ENCODE peak calls at places on chromosomes 16 and 17, in six cellular contexts. One of them, this sample, is unnamed.

GRCh38 chr16:81451753-81452680 is 7.4 kb downstream of the CMIP start:
- DNase-seq in right lobe of liver: no peak
- DNase-seq in cardiac muscle cell: no peak
- DNase-seq in breast epithelium: no peak
- DNase-seq in mucosa of descending colon: peak; percentile 72
- DNase-seq in fibroblast of lung: no peak
- DNase-seq in this sample: no peak

GRCh38 chr17:11742891-11743290 is 144.6 kb downstream of the DNAH9 start:
- DNase-seq in right lobe of liver: no peak
- DNase-seq in cardiac muscle cell: peak; percentile 45
- DNase-seq in breast epithelium: no peak
- DNase-seq in mucosa of descending colon: no peak
- DNase-seq in fibroblast of lung: no peak
- DNase-seq in this sample: no peak

GRCh38 chr17:4539576-4540223 is 15.5 kb downstream of the MYBBP1A start:
- DNase-seq in right lobe of liver: no peak
- DNase-seq in cardiac muscle cell: no peak
- DNase-seq in breast epithelium: no peak
- DNase-seq in mucosa of descending colon: no peak
- DNase-seq in fibroblast of lung: no peak
- DNase-seq in this sample: no peak

GRCh38 chr17:44217738-44218343 is 1.6 kb downstream of the UBTF start:
- DNase-seq in right lobe of liver: no peak
- DNase-seq in cardiac muscle cell: no peak
- DNase-seq in breast epithelium: no peak
- DNase-seq in mucosa of descending colon: peak; percentile 70
- DNase-seq in fibroblast of lung: no peak
- DNase-seq in this sample: no peak

GRCh38 chr16:88854306-88855111 is 2.2 kb downstream of the GALNS start:
- DNase-seq in right lobe of liver: no peak
- DNase-seq in cardiac muscle cell: no peak
- DNase-seq in breast epithelium: no peak
- DNase-seq in mucosa of descending colon: no peak
- DNase-seq in fibroblast of lung: no peak
- DNase-seq in this sample: no peak

GRCh38 chr17:5024604-5025003 is 10.6 kb downstream of the SLC52A1 start:
- DNase-seq in right lobe of liver: no peak
- DNase-seq in cardiac muscle cell: no peak
- DNase-seq in breast epithelium: no peak
- DNase-seq in mucosa of descending colon: no peak
- DNase-seq in fibroblast of lung: no peak
- DNase-seq in this sample: no peak

GRCh38 chr17:1872976-1873375 is 43.2 kb downstream of the RPA1 start:
- DNase-seq in right lobe of liver: no peak
- DNase-seq in cardiac muscle cell: no peak
- DNase-seq in breast epithelium: no peak
- DNase-seq in mucosa of descending colon: no peak
- DNase-seq in fibroblast of lung: no peak
- DNase-seq in this sample: no peak

GRCh38 chr16:85028638-85029412 is 1.2 kb downstream of the KIAA0513 start:
- DNase-seq in right lobe of liver: peak; percentile 48
- DNase-seq in cardiac muscle cell: no peak
- DNase-seq in breast epithelium: no peak
- DNase-seq in mucosa of descending colon: peak; percentile 85
- DNase-seq in fibroblast of lung: peak; percentile 38
- DNase-seq in this sample: peak; percentile 84

GRCh38 chr17:1422907-1423306 is 22.9 kb upstream of the YWHAE start:
- DNase-seq in right lobe of liver: no peak
- DNase-seq in cardiac muscle cell: no peak
- DNase-seq in breast epithelium: no peak
- DNase-seq in mucosa of descending colon: no peak
- DNase-seq in fibroblast of lung: peak; percentile 96
- DNase-seq in this sample: no peak

GRCh38 chr16:88622866-88623265 is 15.5 kb upstream of the IL17C start:
- DNase-seq in right lobe of liver: no peak
- DNase-seq in cardiac muscle cell: no peak
- DNase-seq in breast epithelium: no peak
- DNase-seq in mucosa of descending colon: no peak
- DNase-seq in fibroblast of lung: no peak
- DNase-seq in this sample: no peak

GRCh38 chr17:81807839-81808238 is 3.9 kb downstream of the GCGR start:
- DNase-seq in right lobe of liver: no peak
- DNase-seq in cardiac muscle cell: no peak
- DNase-seq in breast epithelium: no peak
- DNase-seq in mucosa of descending colon: no peak
- DNase-seq in fibroblast of lung: no peak
- DNase-seq in this sample: no peak

GRCh38 chr17:40312131-40312731 is 3.3 kb downstream of the RARA start:
- DNase-seq in right lobe of liver: peak; percentile 56
- DNase-seq in cardiac muscle cell: no peak
- DNase-seq in breast epithelium: no peak
- DNase-seq in mucosa of descending colon: no peak
- DNase-seq in fibroblast of lung: no peak
- DNase-seq in this sample: no peak

GRCh38 chr16:74563828-74564263 is 43.1 kb downstream of the GLG1 start:
- DNase-seq in right lobe of liver: no peak
- DNase-seq in cardiac muscle cell: no peak
- DNase-seq in breast epithelium: no peak
- DNase-seq in mucosa of descending colon: no peak
- DNase-seq in fibroblast of lung: peak; percentile 32
- DNase-seq in this sample: peak; percentile 33

GRCh38 chr17:62067165-62068145 is 2.4 kb upstream of the MED13 start:
- DNase-seq in right lobe of liver: no peak
- DNase-seq in cardiac muscle cell: no peak
- DNase-seq in breast epithelium: no peak
- DNase-seq in mucosa of descending colon: no peak
- DNase-seq in fibroblast of lung: no peak
- DNase-seq in this sample: no peak

GRCh38 chr17:28317965-28318758 is 838 bp upstream of the TMEM97 start:
- DNase-seq in right lobe of liver: no peak
- DNase-seq in cardiac muscle cell: peak; percentile 22
- DNase-seq in breast epithelium: no peak
- DNase-seq in mucosa of descending colon: no peak
- DNase-seq in fibroblast of lung: no peak
- DNase-seq in this sample: no peak

GRCh38 chr17:28293994-28294393 is 25.0 kb upstream of the TMEM97 start:
- DNase-seq in right lobe of liver: no peak
- DNase-seq in cardiac muscle cell: no peak
- DNase-seq in breast epithelium: no peak
- DNase-seq in mucosa of descending colon: no peak
- DNase-seq in fibroblast of lung: no peak
- DNase-seq in this sample: no peak

GRCh38 chr16:27179500-27180072 is 23.7 kb upstream of the KDM8 start:
- DNase-seq in right lobe of liver: peak; percentile 91
- DNase-seq in cardiac muscle cell: peak; percentile 81
- DNase-seq in breast epithelium: peak; percentile 67
- DNase-seq in mucosa of descending colon: peak; percentile 89
- DNase-seq in fibroblast of lung: peak; percentile 66
- DNase-seq in this sample: peak; percentile 88

GRCh38 chr16:71746442-71747046 is 22.0 kb upstream of the PHLPP2 start:
- DNase-seq in right lobe of liver: no peak
- DNase-seq in cardiac muscle cell: peak; percentile 44
- DNase-seq in breast epithelium: no peak
- DNase-seq in mucosa of descending colon: no peak
- DNase-seq in fibroblast of lung: peak; percentile 62
- DNase-seq in this sample: no peak

GRCh38 chr16:50810241-50810965 is 68.5 kb downstream of the CYLD start:
- DNase-seq in right lobe of liver: no peak
- DNase-seq in cardiac muscle cell: no peak
- DNase-seq in breast epithelium: no peak
- DNase-seq in mucosa of descending colon: no peak
- DNase-seq in fibroblast of lung: no peak
- DNase-seq in this sample: no peak

GRCh38 chr17:49384962-49385361 is 22.9 kb upstream of the ZNF652 start:
- DNase-seq in right lobe of liver: no peak
- DNase-seq in cardiac muscle cell: no peak
- DNase-seq in breast epithelium: no peak
- DNase-seq in mucosa of descending colon: no peak
- DNase-seq in fibroblast of lung: no peak
- DNase-seq in this sample: no peak

GRCh38 chr16:58847902-58848661 is 114.0 kb upstream of the GOT2 start:
- DNase-seq in right lobe of liver: no peak
- DNase-seq in cardiac muscle cell: no peak
- DNase-seq in breast epithelium: no peak
- DNase-seq in mucosa of descending colon: no peak
- DNase-seq in fibroblast of lung: no peak
- DNase-seq in this sample: no peak

GRCh38 chr17:19880393-19880792 is 12.7 kb upstream of the ULK2 start:
- DNase-seq in right lobe of liver: no peak
- DNase-seq in cardiac muscle cell: no peak
- DNase-seq in breast epithelium: no peak
- DNase-seq in mucosa of descending colon: no peak
- DNase-seq in fibroblast of lung: no peak
- DNase-seq in this sample: no peak

GRCh38 chr17:77455111-77455877 is 314.5 kb downstream of the SEC14L1 start:
- DNase-seq in right lobe of liver: no peak
- DNase-seq in cardiac muscle cell: no peak
- DNase-seq in breast epithelium: no peak
- DNase-seq in mucosa of descending colon: no peak
- DNase-seq in fibroblast of lung: peak; percentile 83
- DNase-seq in this sample: no peak

GRCh38 chr17:11889266-11889665 is 108.0 kb downstream of the ZNF18 start:
- DNase-seq in right lobe of liver: no peak
- DNase-seq in cardiac muscle cell: no peak
- DNase-seq in breast epithelium: no peak
- DNase-seq in mucosa of descending colon: no peak
- DNase-seq in fibroblast of lung: no peak
- DNase-seq in this sample: no peak

DNA sequence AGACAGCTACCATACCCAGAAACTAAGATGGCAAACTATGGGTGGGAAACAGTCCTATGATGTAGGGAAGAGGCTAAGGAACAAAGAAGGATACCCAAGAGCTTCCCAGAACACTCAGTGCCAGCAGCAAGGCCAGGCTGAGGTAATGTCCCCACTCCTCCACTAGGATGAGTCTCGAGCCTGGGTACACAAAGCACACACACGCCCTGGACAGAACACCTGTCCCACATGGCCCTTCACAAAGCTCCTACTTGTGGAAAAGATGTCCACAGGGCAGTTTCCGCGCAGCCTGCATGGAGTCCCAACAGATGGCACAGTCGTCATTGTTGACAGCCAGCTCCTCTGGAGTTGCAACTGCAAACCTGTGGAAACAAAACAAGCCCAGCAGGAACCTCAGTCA is 23.9 kb downstream of the AMFR start:
- DNase-seq in right lobe of liver: no peak
- DNase-seq in cardiac muscle cell: no peak
- DNase-seq in breast epithelium: no peak
- DNase-seq in mucosa of descending colon: no peak
- DNase-seq in fibroblast of lung: no peak
- DNase-seq in this sample: no peak
- TF ChIP-seq CTCF in right lobe of liver: peak; percentile 28
- TF ChIP-seq CTCF in cardiac muscle cell: peak; percentile 22
- TF ChIP-seq CTCF in breast epithelium: no peak
- TF ChIP-seq CTCF in mucosa of descending colon: no peak
- TF ChIP-seq CTCF in fibroblast of lung: peak; percentile 28
- TF ChIP-seq CTCF in this sample: no peak

DNA sequence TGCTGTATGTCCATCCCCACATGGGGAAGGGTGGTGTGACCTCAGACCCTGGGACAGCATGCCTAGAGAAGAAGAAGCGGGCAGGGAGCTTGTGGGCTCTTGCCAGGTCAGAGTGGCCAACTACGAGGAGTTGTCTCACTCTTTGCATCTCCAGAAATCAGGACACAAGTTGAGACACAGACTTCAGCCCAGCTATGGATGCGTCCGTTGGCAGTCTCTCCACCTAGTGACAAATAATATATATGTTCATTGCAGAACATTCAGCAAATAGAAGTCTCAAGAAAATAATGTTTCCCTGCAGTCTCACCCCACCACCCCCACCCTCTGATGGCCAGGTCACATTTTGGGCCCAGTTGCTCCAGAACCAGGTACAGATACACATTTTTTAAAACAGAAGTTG is 77.6 kb downstream of the SREBF1 start:
- DNase-seq in right lobe of liver: no peak
- DNase-seq in cardiac muscle cell: no peak
- DNase-seq in breast epithelium: no peak
- DNase-seq in mucosa of descending colon: no peak
- DNase-seq in fibroblast of lung: no peak
- DNase-seq in this sample: no peak
- H3K4me1 ChIP-seq in right lobe of liver: no peaks in the 10 kb centered on the region
- H3K4me1 ChIP-seq in cardiac muscle cell: peaks cover 42% of the 10 kb centered on the region
- H3K4me1 ChIP-seq in breast epithelium: no peaks in the 10 kb centered on the region
- H3K4me1 ChIP-seq in mucosa of descending colon: peaks cover 4% of the 10 kb centered on the region
- H3K4me1 ChIP-seq in fibroblast of lung: no peaks in the 10 kb centered on the region
- H3K4me1 ChIP-seq in this sample: peaks cover 54% of the 10 kb centered on the region

GRCh38 chr17:57737450-57737849 is 7.6 kb downstream of the CCDC182 start:
- DNase-seq in right lobe of liver: no peak
- DNase-seq in cardiac muscle cell: no peak
- DNase-seq in breast epithelium: no peak
- DNase-seq in mucosa of descending colon: no peak
- DNase-seq in fibroblast of lung: no peak
- DNase-seq in this sample: no peak

GRCh38 chr17:57733085-57733484 is 12.0 kb downstream of the CCDC182 start:
- DNase-seq in right lobe of liver: no peak
- DNase-seq in cardiac muscle cell: no peak
- DNase-seq in breast epithelium: no peak
- DNase-seq in mucosa of descending colon: no peak
- DNase-seq in fibroblast of lung: no peak
- DNase-seq in this sample: no peak

GRCh38 chr17:57735230-57735629 is 9.9 kb downstream of the CCDC182 start:
- DNase-seq in right lobe of liver: no peak
- DNase-seq in cardiac muscle cell: no peak
- DNase-seq in breast epithelium: no peak
- DNase-seq in mucosa of descending colon: no peak
- DNase-seq in fibroblast of lung: no peak
- DNase-seq in this sample: no peak

GRCh38 chr17:57732062-57732461 is 13.0 kb downstream of the CCDC182 start:
- DNase-seq in right lobe of liver: peak; percentile 82
- DNase-seq in cardiac muscle cell: no peak
- DNase-seq in breast epithelium: no peak
- DNase-seq in mucosa of descending colon: no peak
- DNase-seq in fibroblast of lung: no peak
- DNase-seq in this sample: no peak

DNA sequence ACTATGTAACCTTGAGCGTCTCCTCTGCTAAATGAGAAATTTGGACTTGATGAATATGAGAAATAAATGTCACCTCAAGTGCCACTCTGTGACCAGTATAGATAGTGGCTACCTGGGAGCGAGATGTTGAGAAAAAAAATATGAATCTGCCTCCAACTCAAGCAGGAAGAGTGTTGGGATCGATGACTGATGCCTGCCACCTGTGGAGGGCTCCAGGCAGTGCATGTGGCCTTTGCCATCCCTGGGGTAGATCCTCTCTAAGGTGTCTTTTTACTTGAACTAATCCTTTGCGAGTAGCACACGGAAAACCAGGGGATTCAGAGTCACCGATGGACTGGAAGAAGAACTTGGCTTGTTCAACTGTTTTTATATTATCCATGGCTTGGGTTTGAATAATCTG is 9.4 kb downstream of the CCDC182 start:
- DNase-seq in right lobe of liver: no peak
- DNase-seq in cardiac muscle cell: no peak
- DNase-seq in breast epithelium: no peak
- DNase-seq in mucosa of descending colon: no peak
- DNase-seq in fibroblast of lung: no peak
- DNase-seq in this sample: no peak
- TF ChIP-seq CTCF in right lobe of liver: no peak
- TF ChIP-seq CTCF in cardiac muscle cell: no peak
- TF ChIP-seq CTCF in breast epithelium: no peak
- TF ChIP-seq CTCF in mucosa of descending colon: no peak
- TF ChIP-seq CTCF in fibroblast of lung: no peak
- TF ChIP-seq CTCF in this sample: no peak

GRCh38 chr16:56933266-56933619 is 1.3 kb downstream of the HERPUD1 start:
- DNase-seq in right lobe of liver: no peak
- DNase-seq in cardiac muscle cell: no peak
- DNase-seq in breast epithelium: no peak
- DNase-seq in mucosa of descending colon: no peak
- DNase-seq in fibroblast of lung: no peak
- DNase-seq in this sample: no peak
- H3K4me1 ChIP-seq in right lobe of liver: peaks cover 24% of the 10 kb centered on the region
- H3K4me1 ChIP-seq in cardiac muscle cell: peaks cover 13% of the 10 kb centered on the region
- H3K4me1 ChIP-seq in breast epithelium: peaks cover 9% of the 10 kb centered on the region
- H3K4me1 ChIP-seq in mucosa of descending colon: peaks cover 20% of the 10 kb centered on the region
- H3K4me1 ChIP-seq in fibroblast of lung: peaks cover 3% of the 10 kb centered on the region
- H3K4me1 ChIP-seq in this sample: peaks cover 62% of the 10 kb centered on the region

This sample was measured in stomach.